ENCODE peak calls at places on chromosome 1, in eight cellular contexts. One of them, this sample, is unnamed.

GRCh38 chr1:28341591-28341990 is 12.8 kb downstream of the MED18 start:
- DNase-seq in smooth muscle cell of the brain vasculature: no peak
- DNase-seq in epithelial cell of esophagus: peak; percentile 84
- DNase-seq in HT-29: no peak
- DNase-seq in C1 segment of cervical spinal cord: no peak
- DNase-seq in NCI-H446: no peak
- DNase-seq in NCI-H1105: no peak
- DNase-seq in endothelial cell: no peak
- DNase-seq in this sample: no peak

GRCh38 chr1:27102707-27103468 is 52.0 kb downstream of the SLC9A1 start:
- DNase-seq in smooth muscle cell of the brain vasculature: no peak
- DNase-seq in epithelial cell of esophagus: peak; percentile 59
- DNase-seq in HT-29: peak; percentile 79
- DNase-seq in C1 segment of cervical spinal cord: peak; percentile 43
- DNase-seq in NCI-H446: peak; percentile 31
- DNase-seq in NCI-H1105: peak; percentile 42
- DNase-seq in endothelial cell: peak; percentile 94
- DNase-seq in this sample: peak; percentile 81

GRCh38 chr1:183989078-183989577 is 48.4 kb downstream of the COLGALT2 start:
- DNase-seq in smooth muscle cell of the brain vasculature: no peak
- DNase-seq in epithelial cell of esophagus: peak; percentile 65
- DNase-seq in HT-29: no peak
- DNase-seq in C1 segment of cervical spinal cord: no peak
- DNase-seq in NCI-H446: no peak
- DNase-seq in NCI-H1105: no peak
- DNase-seq in endothelial cell: no peak
- DNase-seq in this sample: peak; percentile 53

GRCh38 chr1:176515310-176515709 is 52.3 kb downstream of the PAPPA2 start:
- DNase-seq in smooth muscle cell of the brain vasculature: no peak
- DNase-seq in epithelial cell of esophagus: peak; percentile 84
- DNase-seq in HT-29: no peak
- DNase-seq in C1 segment of cervical spinal cord: no peak
- DNase-seq in NCI-H446: peak; percentile 9
- DNase-seq in NCI-H1105: peak; percentile 6
- DNase-seq in endothelial cell: no peak
- DNase-seq in this sample: no peak

GRCh38 chr1:184022651-184023050 is 14.9 kb downstream of the COLGALT2 start:
- DNase-seq in smooth muscle cell of the brain vasculature: no peak
- DNase-seq in epithelial cell of esophagus: no peak
- DNase-seq in HT-29: no peak
- DNase-seq in C1 segment of cervical spinal cord: no peak
- DNase-seq in NCI-H446: no peak
- DNase-seq in NCI-H1105: no peak
- DNase-seq in endothelial cell: no peak
- DNase-seq in this sample: no peak

GRCh38 chr1:78728359-78728758 is 78.7 kb downstream of the IFI44 start:
- DNase-seq in smooth muscle cell of the brain vasculature: no peak
- DNase-seq in epithelial cell of esophagus: no peak
- DNase-seq in HT-29: no peak
- DNase-seq in C1 segment of cervical spinal cord: no peak
- DNase-seq in NCI-H446: no peak
- DNase-seq in NCI-H1105: no peak
- DNase-seq in endothelial cell: no peak
- DNase-seq in this sample: no peak

GRCh38 chr1:31531177-31532000 is 44.9 kb upstream of the TINAGL1 start:
- DNase-seq in smooth muscle cell of the brain vasculature: no peak
- DNase-seq in epithelial cell of esophagus: peak; percentile 81
- DNase-seq in HT-29: peak; percentile 30
- DNase-seq in C1 segment of cervical spinal cord: no peak
- DNase-seq in NCI-H446: peak; percentile 2
- DNase-seq in NCI-H1105: peak; percentile 76
- DNase-seq in endothelial cell: no peak
- DNase-seq in this sample: no peak

GRCh38 chr1:214220891-214221290 is 60.1 kb upstream of the SMYD2 start:
- DNase-seq in smooth muscle cell of the brain vasculature: no peak
- DNase-seq in epithelial cell of esophagus: no peak
- DNase-seq in HT-29: no peak
- DNase-seq in C1 segment of cervical spinal cord: no peak
- DNase-seq in NCI-H446: no peak
- DNase-seq in NCI-H1105: no peak
- DNase-seq in endothelial cell: no peak
- DNase-seq in this sample: no peak

GRCh38 chr1:91406773-91407389 is 2.2 kb upstream of the HFM1 start:
- DNase-seq in smooth muscle cell of the brain vasculature: no peak
- DNase-seq in epithelial cell of esophagus: peak; percentile 25
- DNase-seq in HT-29: peak; percentile 3
- DNase-seq in C1 segment of cervical spinal cord: no peak
- DNase-seq in NCI-H446: no peak
- DNase-seq in NCI-H1105: no peak
- DNase-seq in endothelial cell: no peak
- DNase-seq in this sample: no peak

GRCh38 chr1:164922585-164922984 is 363.6 kb downstream of the PBX1 start:
- DNase-seq in smooth muscle cell of the brain vasculature: no peak
- DNase-seq in epithelial cell of esophagus: no peak
- DNase-seq in HT-29: no peak
- DNase-seq in C1 segment of cervical spinal cord: no peak
- DNase-seq in NCI-H446: no peak
- DNase-seq in NCI-H1105: peak; percentile 37
- DNase-seq in endothelial cell: no peak
- DNase-seq in this sample: no peak